ENCODE peak calls at places on chromosome 20, in nine cellular contexts. One of them, this sample, is unnamed.

GRCh38 chr20:11178946-11179654 is 505.3 kb upstream of the JAG1 start:
- DNase-seq in heart right ventricle: no peak
- DNase-seq in cardiac muscle cell: no peak
- DNase-seq in HepG2: peak; percentile 54
- DNase-seq in heart left ventricle: no peak
- DNase-seq in esophagus squamous epithelium: no peak
- DNase-seq in fibroblast of lung: peak; percentile 26
- DNase-seq in ascending aorta: no peak
- DNase-seq in mucosa of descending colon: no peak
- DNase-seq in this sample: no peak

GRCh38 chr20:24962182-24962492 is 13.1 kb downstream of the CST7 start:
- DNase-seq in heart right ventricle: no peak
- DNase-seq in cardiac muscle cell: no peak
- DNase-seq in HepG2: no peak
- DNase-seq in heart left ventricle: no peak
- DNase-seq in esophagus squamous epithelium: no peak
- DNase-seq in fibroblast of lung: no peak
- DNase-seq in ascending aorta: no peak
- DNase-seq in mucosa of descending colon: no peak
- DNase-seq in this sample: no peak

GRCh38 chr20:34824026-34824860 is 1.2 kb downstream of the NCOA6 start:
- DNase-seq in heart right ventricle: peak; percentile 29
- DNase-seq in cardiac muscle cell: peak; percentile 68
- DNase-seq in HepG2: peak; percentile 79
- DNase-seq in heart left ventricle: peak; percentile 51
- DNase-seq in esophagus squamous epithelium: no peak
- DNase-seq in fibroblast of lung: peak; percentile 45
- DNase-seq in ascending aorta: no peak
- DNase-seq in mucosa of descending colon: peak; percentile 94
- DNase-seq in this sample: no peak

GRCh38 chr20:34643919-34644318 is 33.0 kb downstream of the PIGU start:
- DNase-seq in heart right ventricle: no peak
- DNase-seq in cardiac muscle cell: no peak
- DNase-seq in HepG2: no peak
- DNase-seq in heart left ventricle: no peak
- DNase-seq in esophagus squamous epithelium: no peak
- DNase-seq in fibroblast of lung: peak; percentile 89
- DNase-seq in ascending aorta: no peak
- DNase-seq in mucosa of descending colon: no peak
- DNase-seq in this sample: no peak

GRCh38 chr20:40438161-40438835 is 250.7 kb downstream of the MAFB start:
- DNase-seq in heart right ventricle: no peak
- DNase-seq in cardiac muscle cell: no peak
- DNase-seq in HepG2: no peak
- DNase-seq in heart left ventricle: no peak
- DNase-seq in esophagus squamous epithelium: no peak
- DNase-seq in fibroblast of lung: no peak
- DNase-seq in ascending aorta: no peak
- DNase-seq in mucosa of descending colon: no peak
- DNase-seq in this sample: no peak

GRCh38 chr20:31711416-31712111 is 11.1 kb downstream of the BCL2L1 start:
- DNase-seq in heart right ventricle: no peak
- DNase-seq in cardiac muscle cell: no peak
- DNase-seq in HepG2: peak; percentile 80
- DNase-seq in heart left ventricle: no peak
- DNase-seq in esophagus squamous epithelium: no peak
- DNase-seq in fibroblast of lung: no peak
- DNase-seq in ascending aorta: no peak
- DNase-seq in mucosa of descending colon: no peak
- DNase-seq in this sample: no peak

GRCh38 chr20:35734374-35734773 is 7.7 kb downstream of the RBM39 start:
- DNase-seq in heart right ventricle: no peak
- DNase-seq in cardiac muscle cell: no peak
- DNase-seq in HepG2: no peak
- DNase-seq in heart left ventricle: no peak
- DNase-seq in esophagus squamous epithelium: no peak
- DNase-seq in fibroblast of lung: no peak
- DNase-seq in ascending aorta: no peak
- DNase-seq in mucosa of descending colon: no peak
- DNase-seq in this sample: no peak

GRCh38 chr20:24866008-24866407 is 83.1 kb upstream of the CST7 start:
- DNase-seq in heart right ventricle: no peak
- DNase-seq in cardiac muscle cell: no peak
- DNase-seq in HepG2: no peak
- DNase-seq in heart left ventricle: no peak
- DNase-seq in esophagus squamous epithelium: no peak
- DNase-seq in fibroblast of lung: no peak
- DNase-seq in ascending aorta: no peak
- DNase-seq in mucosa of descending colon: no peak
- DNase-seq in this sample: no peak

GRCh38 chr20:664151-664550 is 11.2 kb upstream of the SRXN1 start:
- DNase-seq in heart right ventricle: no peak
- DNase-seq in cardiac muscle cell: no peak
- DNase-seq in HepG2: no peak
- DNase-seq in heart left ventricle: no peak
- DNase-seq in esophagus squamous epithelium: no peak
- DNase-seq in fibroblast of lung: no peak
- DNase-seq in ascending aorta: no peak
- DNase-seq in mucosa of descending colon: no peak
- DNase-seq in this sample: no peak

GRCh38 chr20:663315-664090 is 10.5 kb upstream of the SRXN1 start:
- DNase-seq in heart right ventricle: no peak
- DNase-seq in cardiac muscle cell: no peak
- DNase-seq in HepG2: no peak
- DNase-seq in heart left ventricle: no peak
- DNase-seq in esophagus squamous epithelium: no peak
- DNase-seq in fibroblast of lung: no peak
- DNase-seq in ascending aorta: no peak
- DNase-seq in mucosa of descending colon: no peak
- DNase-seq in this sample: no peak

GRCh38 chr20:658731-659291 is 5.8 kb upstream of the SRXN1 start:
- DNase-seq in heart right ventricle: no peak
- DNase-seq in cardiac muscle cell: no peak
- DNase-seq in HepG2: no peak
- DNase-seq in heart left ventricle: no peak
- DNase-seq in esophagus squamous epithelium: no peak
- DNase-seq in fibroblast of lung: no peak
- DNase-seq in ascending aorta: no peak
- DNase-seq in mucosa of descending colon: no peak
- DNase-seq in this sample: no peak

GRCh38 chr20:662289-663192 is 9.5 kb upstream of the SRXN1 start:
- DNase-seq in heart right ventricle: no peak
- DNase-seq in cardiac muscle cell: no peak
- DNase-seq in HepG2: no peak
- DNase-seq in heart left ventricle: no peak
- DNase-seq in esophagus squamous epithelium: no peak
- DNase-seq in fibroblast of lung: no peak
- DNase-seq in ascending aorta: no peak
- DNase-seq in mucosa of descending colon: no peak
- DNase-seq in this sample: no peak

DNA sequence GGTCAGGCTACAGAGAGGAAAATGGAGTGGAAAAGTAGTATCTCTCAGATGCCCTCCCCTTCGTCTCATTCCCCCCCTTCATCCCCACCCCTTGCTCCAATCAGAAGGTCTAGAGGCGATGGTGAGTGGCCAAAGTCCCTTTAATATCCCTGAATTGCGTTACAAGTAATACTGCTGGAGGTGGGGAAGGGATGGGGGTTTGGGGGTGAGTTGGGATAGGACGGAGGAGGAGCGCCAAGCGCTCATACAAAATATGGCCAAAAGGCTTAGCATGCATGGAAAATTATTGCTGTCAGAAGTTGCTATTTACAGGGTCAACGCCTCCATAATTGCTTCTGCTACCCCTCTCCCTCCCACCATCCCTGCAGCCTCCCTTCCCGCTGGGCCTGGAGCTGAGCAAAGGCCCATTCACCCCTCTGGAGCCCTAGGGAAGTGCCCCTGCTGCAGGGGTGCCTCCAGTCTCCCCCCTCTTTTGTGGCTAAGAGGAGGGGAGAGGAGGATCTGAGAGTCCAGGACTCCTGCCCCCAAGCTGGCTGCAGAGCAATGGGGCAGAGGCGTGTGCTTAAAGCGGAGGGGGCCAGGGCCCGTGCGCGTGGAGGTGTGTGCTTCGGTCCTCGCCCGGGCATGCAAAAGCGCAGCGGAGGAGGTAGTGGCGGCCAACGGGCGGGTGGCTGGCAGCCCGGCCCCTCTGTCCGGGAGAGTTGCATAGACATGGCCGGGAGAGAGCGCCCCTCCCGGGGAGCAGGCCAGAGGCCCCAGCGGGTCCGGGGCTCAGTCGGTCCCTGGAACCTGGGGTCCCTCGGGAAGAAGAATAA is 8.7 kb upstream of the SRXN1 start:
- DNase-seq in heart right ventricle: no peak
- DNase-seq in cardiac muscle cell: no peak
- DNase-seq in HepG2: no peak
- DNase-seq in heart left ventricle: no peak
- DNase-seq in esophagus squamous epithelium: no peak
- DNase-seq in fibroblast of lung: no peak
- DNase-seq in ascending aorta: no peak
- DNase-seq in mucosa of descending colon: no peak
- DNase-seq in this sample: no peak
- TF ChIP-seq CTCF in heart right ventricle: no peak
- TF ChIP-seq CTCF in cardiac muscle cell: peak; percentile 5
- TF ChIP-seq CTCF in HepG2: peak; percentile 43
- TF ChIP-seq CTCF in heart left ventricle: no peak
- TF ChIP-seq CTCF in esophagus squamous epithelium: no peak
- TF ChIP-seq CTCF in fibroblast of lung: no peak
- TF ChIP-seq CTCF in ascending aorta: no peak
- TF ChIP-seq CTCF in mucosa of descending colon: no peak
- TF ChIP-seq CTCF in this sample: no peak

GRCh38 chr20:1462834-1463233 is 3.8 kb downstream of the NSFL1C start:
- DNase-seq in heart right ventricle: no peak
- DNase-seq in cardiac muscle cell: no peak
- DNase-seq in HepG2: no peak
- DNase-seq in heart left ventricle: no peak
- DNase-seq in esophagus squamous epithelium: no peak
- DNase-seq in fibroblast of lung: no peak
- DNase-seq in ascending aorta: no peak
- DNase-seq in mucosa of descending colon: no peak
- DNase-seq in this sample: no peak

GRCh38 chr20:1456300-1456699 is 10.3 kb downstream of the NSFL1C start:
- DNase-seq in heart right ventricle: no peak
- DNase-seq in cardiac muscle cell: no peak
- DNase-seq in HepG2: no peak
- DNase-seq in heart left ventricle: no peak
- DNase-seq in esophagus squamous epithelium: no peak
- DNase-seq in fibroblast of lung: no peak
- DNase-seq in ascending aorta: no peak
- DNase-seq in mucosa of descending colon: no peak
- DNase-seq in this sample: no peak

GRCh38 chr20:1460275-1460674 is 6.4 kb downstream of the NSFL1C start:
- DNase-seq in heart right ventricle: no peak
- DNase-seq in cardiac muscle cell: no peak
- DNase-seq in HepG2: no peak
- DNase-seq in heart left ventricle: no peak
- DNase-seq in esophagus squamous epithelium: no peak
- DNase-seq in fibroblast of lung: no peak
- DNase-seq in ascending aorta: no peak
- DNase-seq in mucosa of descending colon: no peak
- DNase-seq in this sample: no peak

GRCh38 chr20:1462001-1462400 is 4.6 kb downstream of the NSFL1C start:
- DNase-seq in heart right ventricle: no peak
- DNase-seq in cardiac muscle cell: no peak
- DNase-seq in HepG2: no peak
- DNase-seq in heart left ventricle: no peak
- DNase-seq in esophagus squamous epithelium: no peak
- DNase-seq in fibroblast of lung: no peak
- DNase-seq in ascending aorta: no peak
- DNase-seq in mucosa of descending colon: no peak
- DNase-seq in this sample: no peak

GRCh38 chr20:1457992-1458391 is 8.7 kb downstream of the NSFL1C start:
- DNase-seq in heart right ventricle: no peak
- DNase-seq in cardiac muscle cell: no peak
- DNase-seq in HepG2: no peak
- DNase-seq in heart left ventricle: no peak
- DNase-seq in esophagus squamous epithelium: no peak
- DNase-seq in fibroblast of lung: no peak
- DNase-seq in ascending aorta: no peak
- DNase-seq in mucosa of descending colon: no peak
- DNase-seq in this sample: no peak
- H3K36me3 ChIP-seq in heart right ventricle: peaks cover 97% of the 10 kb centered on the region
- H3K36me3 ChIP-seq in cardiac muscle cell: peaks cover 47% of the 10 kb centered on the region
- H3K36me3 ChIP-seq in HepG2: peaks cover 49% of the 10 kb centered on the region
- H3K36me3 ChIP-seq in heart left ventricle: peaks cover 99% of the 10 kb centered on the region
- H3K36me3 ChIP-seq in esophagus squamous epithelium: peaks cover 100% of the 10 kb centered on the region
- H3K36me3 ChIP-seq in fibroblast of lung: peaks cover 7% of the 10 kb centered on the region
- H3K36me3 ChIP-seq in ascending aorta: peaks cover 87% of the 10 kb centered on the region
- H3K36me3 ChIP-seq in mucosa of descending colon: no peaks in the 10 kb centered on the region
- H3K36me3 ChIP-seq in this sample: peaks cover 76% of the 10 kb centered on the region

GRCh38 chr20:22182148-22182547 is 402.2 kb downstream of the FOXA2 start:
- DNase-seq in heart right ventricle: no peak
- DNase-seq in cardiac muscle cell: no peak
- DNase-seq in HepG2: no peak
- DNase-seq in heart left ventricle: no peak
- DNase-seq in esophagus squamous epithelium: no peak
- DNase-seq in fibroblast of lung: no peak
- DNase-seq in ascending aorta: no peak
- DNase-seq in mucosa of descending colon: no peak
- DNase-seq in this sample: no peak

DNA sequence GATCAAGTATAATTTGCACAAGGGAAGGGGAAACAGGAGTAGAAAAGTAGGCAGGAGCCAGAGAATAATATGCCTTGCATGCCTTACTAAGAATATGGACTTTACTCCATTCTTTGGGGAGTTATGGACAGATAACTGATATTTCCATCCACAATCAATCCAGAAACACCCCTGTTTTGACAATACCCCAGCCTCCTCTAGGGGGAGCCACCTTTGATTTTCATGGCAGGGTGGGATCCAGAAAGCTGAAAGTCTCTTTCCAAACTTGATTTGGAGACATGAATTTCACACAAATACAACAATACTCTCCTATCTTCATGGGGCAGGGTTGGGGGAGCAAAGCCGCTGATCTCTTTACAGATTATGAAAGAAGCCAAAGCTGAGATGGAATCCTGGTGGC is 404.1 kb downstream of the FOXA2 start:
- DNase-seq in heart right ventricle: no peak
- DNase-seq in cardiac muscle cell: peak; percentile 13
- DNase-seq in HepG2: peak; percentile 16
- DNase-seq in heart left ventricle: no peak
- DNase-seq in esophagus squamous epithelium: no peak
- DNase-seq in fibroblast of lung: no peak
- DNase-seq in ascending aorta: no peak
- DNase-seq in mucosa of descending colon: no peak
- DNase-seq in this sample: no peak
- TF ChIP-seq CTCF in heart right ventricle: no peak
- TF ChIP-seq CTCF in cardiac muscle cell: no peak
- TF ChIP-seq CTCF in HepG2: peak; percentile 60
- TF ChIP-seq CTCF in heart left ventricle: no peak
- TF ChIP-seq CTCF in esophagus squamous epithelium: no peak
- TF ChIP-seq CTCF in fibroblast of lung: no peak
- TF ChIP-seq CTCF in ascending aorta: no peak
- TF ChIP-seq CTCF in mucosa of descending colon: no peak
- TF ChIP-seq CTCF in this sample: no peak

DNA sequence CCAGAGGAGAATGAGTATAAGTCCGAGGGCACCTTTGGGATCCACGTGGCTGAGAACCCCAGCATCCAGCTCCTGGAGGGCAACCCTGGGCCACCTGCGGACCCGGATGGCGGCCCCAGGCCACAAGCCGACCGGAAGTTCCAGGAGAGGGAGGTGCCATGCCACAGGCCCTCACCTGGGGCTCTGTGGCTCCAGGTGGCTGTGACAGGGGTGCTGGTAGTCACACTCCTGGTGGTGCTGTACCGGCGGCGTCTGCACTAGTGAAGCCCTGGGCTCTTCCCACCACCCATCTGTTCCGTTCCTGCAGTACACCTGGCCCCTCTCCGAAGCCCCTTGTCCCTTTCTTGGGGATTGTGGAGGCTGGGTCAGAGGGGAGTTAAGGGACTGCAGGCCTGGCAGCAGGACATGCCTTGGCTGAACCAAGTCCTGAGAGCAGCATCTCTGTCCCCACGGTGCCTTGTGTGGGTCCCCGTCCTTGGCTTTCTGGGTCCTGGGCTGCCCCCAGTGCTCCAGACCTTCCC is 19.3 kb downstream of the MAVS start:
- DNase-seq in heart right ventricle: no peak
- DNase-seq in cardiac muscle cell: no peak
- DNase-seq in HepG2: no peak
- DNase-seq in heart left ventricle: no peak
- DNase-seq in esophagus squamous epithelium: no peak
- DNase-seq in fibroblast of lung: no peak
- DNase-seq in ascending aorta: no peak
- DNase-seq in mucosa of descending colon: no peak
- DNase-seq in this sample: no peak
- H3K36me3 ChIP-seq in heart right ventricle: peaks cover 88% of the 10 kb centered on the region
- H3K36me3 ChIP-seq in cardiac muscle cell: peaks cover 38% of the 10 kb centered on the region
- H3K36me3 ChIP-seq in HepG2: peaks cover 53% of the 10 kb centered on the region
- H3K36me3 ChIP-seq in heart left ventricle: peaks cover 87% of the 10 kb centered on the region
- H3K36me3 ChIP-seq in esophagus squamous epithelium: peaks cover 94% of the 10 kb centered on the region
- H3K36me3 ChIP-seq in fibroblast of lung: peaks cover 36% of the 10 kb centered on the region
- H3K36me3 ChIP-seq in ascending aorta: peaks cover 78% of the 10 kb centered on the region
- H3K36me3 ChIP-seq in mucosa of descending colon: peaks cover 36% of the 10 kb centered on the region
- H3K36me3 ChIP-seq in this sample: peaks cover 69% of the 10 kb centered on the region

This sample was measured in right atrium auricular region.